ENCODE peak calls at places on chromosomes 1 and 21, in nine cellular contexts. J is BE2C, Q is psoas muscle, W is AG09309, P is H1, U is HepG2, A is fibroblast of mammary gland, T is heart right ventricle, G is lower lobe of right lung. M is an unnamed sample.

GRCh38 chr1:212520746-212521145 is 87.8 kb upstream of the ATF3 start:
- DNase-seq in J (no peak), Q (no peak), W (no peak), P (no peak), U (no peak), A (no peak), T (no peak), G (no peak), M (no peak)

GRCh38 chr21:29523646-29524045 is 224.9 kb downstream of the BACH1 start:
- DNase-seq in J (no peak), Q (no peak), W (peak; percentile 71), P (no peak), U (no peak), A (peak; percentile 65), T (no peak), G (no peak), M (no peak)

GRCh38 chr1:16021681-16022080 is at the start of gene CLCNKA:
- DNase-seq in J (no peak), Q (no peak), W (no peak), P (no peak), U (no peak), A (no peak), T (no peak), G (no peak), M (no peak)

GRCh38 chr21:42839271-42840231 is 39.8 kb downstream of the WDR4 start:
- DNase-seq in J (no peak), Q (no peak), W (no peak), P (no peak), U (no peak), A (no peak), T (no peak), G (peak; percentile 44), M (no peak)

GRCh38 chr1:12161662-12162458 is 4.9 kb upstream of the TNFRSF1B start:
- DNase-seq in J (peak; percentile 33), Q (peak; percentile 86), W (peak; percentile 59), P (peak; percentile 23), U (no peak), A (peak; percentile 86), T (peak; percentile 92), G (peak; percentile 91), M (peak; percentile 92)

GRCh38 chr1:169105434-169106094 is 926 bp upstream of the ATP1B1 start:
- DNase-seq in J (peak; percentile 88), Q (peak; percentile 87), W (no peak), P (peak; percentile 44), U (peak; percentile 85), A (no peak), T (peak; percentile 82), G (peak; percentile 94), M (no peak)

GRCh38 chr21:45926281-45926680 is 55.3 kb upstream of the COL6A1 start:
- DNase-seq in J (no peak), Q (no peak), W (no peak), P (no peak), U (no peak), A (peak; percentile 29), T (no peak), G (no peak), M (peak; percentile 20)

GRCh38 chr1:193539731-193540459 is 353.5 kb upstream of the B3GALT2 start:
- DNase-seq in J (no peak), Q (no peak), W (no peak), P (no peak), U (no peak), A (no peak), T (no peak), G (no peak), M (no peak)

GRCh38 chr1:207519505-207520399 is 23.8 kb downstream of the CR1 start:
- DNase-seq in J (peak; percentile 45), Q (no peak), W (peak; percentile 23), P (no peak), U (no peak), A (peak; percentile 31), T (no peak), G (no peak), M (no peak)

GRCh38 chr1:48003741-48004503 is 6.7 kb upstream of the TRABD2B start:
- DNase-seq in J (peak; percentile 33), Q (no peak), W (no peak), P (no peak), U (no peak), A (no peak), T (no peak), G (no peak), M (no peak)

GRCh38 chr1:15618685-15619525 is 1.6 kb downstream of the DDI2 start:
- DNase-seq in J (no peak), Q (no peak), W (peak; percentile 74), P (no peak), U (peak; percentile 94), A (peak; percentile 86), T (no peak), G (no peak), M (peak; percentile 92)

GRCh38 chr1:24493785-24494184 is 8.9 kb upstream of the RCAN3 start:
- DNase-seq in J (no peak), Q (no peak), W (no peak), P (no peak), U (no peak), A (no peak), T (no peak), G (no peak), M (no peak)

GRCh38 chr1:205656236-205656635 is 24.1 kb downstream of the SLC45A3 start:
- DNase-seq in J (no peak), Q (no peak), W (no peak), P (no peak), U (no peak), A (peak; percentile 39), T (no peak), G (no peak), M (peak; percentile 45)

GRCh38 chr1:44642925-44643324 is 31.4 kb downstream of the TMEM53 start:
- DNase-seq in J (no peak), Q (no peak), W (no peak), P (no peak), U (no peak), A (no peak), T (no peak), G (no peak), M (no peak)

GRCh38 chr21:15140321-15141019 is 75.7 kb upstream of the NRIP1 start:
- DNase-seq in J (no peak), Q (no peak), W (no peak), P (no peak), U (peak; percentile 99), A (no peak), T (no peak), G (peak; percentile 41), M (peak; percentile 26)

GRCh38 chr1:2279210-2279639 is 51.1 kb downstream of the SKI start:
- DNase-seq in J (no peak), Q (peak; percentile 70), W (no peak), P (peak; percentile 93), U (no peak), A (peak; percentile 82), T (peak; percentile 66), G (peak; percentile 76), M (peak; percentile 89)

GRCh38 chr1:156391145-156391677 is 22.2 kb downstream of the RHBG start:
- DNase-seq in J (no peak), Q (no peak), W (no peak), P (no peak), U (no peak), A (no peak), T (no peak), G (no peak), M (no peak)

GRCh38 chr1:192442736-192443135 is 125.9 kb downstream of the RGS21 start:
- DNase-seq in J (no peak), Q (no peak), W (no peak), P (no peak), U (no peak), A (peak; percentile 51), T (no peak), G (no peak), M (peak; percentile 21)

GRCh38 chr1:61655453-61655852 is 69.5 kb downstream of the TM2D1 start:
- DNase-seq in J (no peak), Q (no peak), W (no peak), P (no peak), U (no peak), A (no peak), T (no peak), G (no peak), M (no peak)

GRCh38 chr1:183583466-183583865 is 6.8 kb downstream of the NCF2 start:
- DNase-seq in J (no peak), Q (no peak), W (peak; percentile 42), P (no peak), U (no peak), A (peak; percentile 25), T (no peak), G (peak; percentile 78), M (peak; percentile 33)

GRCh38 chr1:183577897-183578470 is 12.3 kb downstream of the NCF2 start:
- DNase-seq in J (no peak), Q (no peak), W (no peak), P (no peak), U (no peak), A (no peak), T (no peak), G (no peak), M (no peak)

GRCh38 chr1:183582021-183582746 is 8.1 kb downstream of the NCF2 start:
- DNase-seq in J (no peak), Q (no peak), W (no peak), P (no peak), U (no peak), A (no peak), T (no peak), G (no peak), M (no peak)

GRCh38 chr1:183578846-183579245 is 11.4 kb downstream of the NCF2 start:
- DNase-seq in J (no peak), Q (no peak), W (no peak), P (no peak), U (no peak), A (no peak), T (no peak), G (no peak), M (no peak)

GRCh38 chr1:183580281-183580682 is 10.0 kb downstream of the NCF2 start:
- DNase-seq in J (peak; percentile 46), Q (no peak), W (no peak), P (peak; percentile 23), U (no peak), A (peak; percentile 31), T (no peak), G (no peak), M (peak; percentile 48)
- TF ChIP-seq CTCF in J (peak; percentile 60), Q (no peak), W (peak; percentile 13), P (no peak), U (no peak), A (peak; percentile 26), T (peak; percentile 39), G (peak; percentile 10), M (peak; percentile 34)

GRCh38 chr1:14392161-14392886 is 206.2 kb upstream of the KAZN start:
- DNase-seq in J (no peak), Q (no peak), W (no peak), P (no peak), U (no peak), A (no peak), T (no peak), G (no peak), M (no peak)
- TF ChIP-seq CTCF in J (no peak), Q (no peak), W (no peak), P (peak; percentile 1), U (no peak), A (no peak), T (no peak), G (no peak), M (no peak)

GRCh38 chr1:36224537-36225297 is 474 bp downstream of the THRAP3 start:
- DNase-seq in J (peak; percentile 72), Q (peak; percentile 79), W (peak; percentile 40), P (peak; percentile 23), U (peak; percentile 89), A (peak; percentile 83), T (peak; percentile 79), G (peak; percentile 88), M (peak; percentile 89)
- TF ChIP-seq CTCF in J (peak; percentile 28), Q (peak; percentile 49), W (peak; percentile 40), P (peak; percentile 36), U (no peak), A (peak; percentile 48), T (peak; percentile 58), G (peak; percentile 35), M (peak; percentile 63)

GRCh38 chr1:36542962-36543515 is 60.3 kb upstream of the CSF3R start:
- DNase-seq in J (peak; percentile 34), Q (no peak), W (no peak), P (no peak), U (peak; percentile 15), A (no peak), T (no peak), G (no peak), M (peak; percentile 5)
- TF ChIP-seq CTCF in J (peak; percentile 53), Q (no peak), W (peak; percentile 24), P (peak; percentile 21), U (peak; percentile 51), A (peak; percentile 18), T (no peak), G (no peak), M (peak; percentile 44)

M was measured in choroid plexus epithelial cell.